ENCODE peak calls at places on chromosomes 13 and 19, in six cellular contexts. R, S, G, H, Z and A are unnamed samples. For H3K4me1, the result is how much of the 10 kb centered on the place peaks cover.

GRCh38 chr19:46787331-46788100 is 878 bp downstream of the SLC1A5 start:
- DNase-seq in S (peak), Z (peak), H (peak), R (peak), G (no peak), A (no peak)

GRCh38 chr13:104641309-104641708 is 1575.1 kb upstream of the SLC10A2 start:
- DNase-seq in G (no peak), S (no peak), R (no peak), Z (no peak), H (no peak), A (no peak)

GRCh38 chr19:36719687-36720556 is 32.5 kb downstream of the ZNF567 start:
- DNase-seq in H (no peak), Z (no peak), R (no peak), S (peak), G (no peak), A (no peak)

GRCh38 chr19:17755977-17756670 is 4.8 kb downstream of the FCHO1 start:
- DNase-seq in R (no peak), S (no peak), G (no peak), Z (no peak), H (no peak), A (no peak)

GRCh38 chr19:17220207-17220758 is 5.1 kb downstream of the USE1 start:
- DNase-seq in G (no peak), S (peak), Z (no peak), H (peak), R (no peak), A (no peak)

GRCh38 chr13:27035892-27036235 is 135.7 kb downstream of the USP12 start:
- DNase-seq in G (peak), Z (no peak), H (no peak), S (no peak), R (no peak), A (peak)

GRCh38 chr13:43058318-43058674 is 34.9 kb downstream of the DNAJC15 start:
- DNase-seq in G (no peak), R (no peak), H (no peak), Z (no peak), S (peak), A (no peak)

GRCh38 chr19:48741222-48741999 is 1.0 kb upstream of the RASIP1 start:
- DNase-seq in G (no peak), R (no peak), H (no peak), Z (no peak), S (peak), A (no peak)

GRCh38 chr13:56864451-56864850 is 276.3 kb upstream of the PRR20A start:
- DNase-seq in Z (no peak), S (no peak), H (no peak), R (no peak), G (no peak), A (no peak)

GRCh38 chr13:97460004-97460756 is 26.2 kb downstream of the RAP2A start:
- DNase-seq in H (no peak), Z (no peak), G (no peak), S (peak), R (no peak), A (no peak)

GRCh38 chr19:17872251-17873001 is 681 bp downstream of the SLC5A5 start:
- DNase-seq in H (no peak), G (no peak), Z (no peak), R (no peak), S (no peak), A (no peak)

GRCh38 chr19:51687791-51688664 is 5.1 kb upstream of the SPACA6 start:
- DNase-seq in Z (no peak), S (peak), H (peak), R (peak), G (no peak), A (no peak)

GRCh38 chr13:41645313-41645712 is 188.0 kb downstream of the RGCC start:
- DNase-seq in S (peak), H (no peak), Z (no peak), R (no peak), G (no peak), A (no peak)

GRCh38 chr13:31234729-31235128 is 35.0 kb downstream of the B3GLCT start:
- DNase-seq in H (no peak), G (no peak), R (no peak), S (peak), Z (no peak), A (no peak)

GRCh38 chr13:26476111-26476743 is 81.3 kb upstream of the WASF3 start:
- DNase-seq in S (peak), Z (no peak), G (no peak), H (peak), R (no peak), A (no peak)

GRCh38 chr13:71169125-71169524 is 697.9 kb downstream of the DACH1 start:
- DNase-seq in Z (no peak), R (no peak), H (no peak), S (no peak), G (no peak), A (no peak)

GRCh38 chr19:17998827-17999150 is 9.2 kb upstream of the ARRDC2 start:
- DNase-seq in H (no peak), R (no peak), Z (no peak), S (no peak), G (no peak), A (no peak)

GRCh38 chr19:30255783-30256509 is 116.2 kb upstream of the ZNF536 start:
- DNase-seq in H (no peak), S (no peak), R (no peak), Z (no peak), G (no peak), A (no peak)

GRCh38 chr19:17721821-17722220 is 2.5 kb downstream of the MAP1S start:
- DNase-seq in G (no peak), S (peak), R (peak), Z (no peak), H (no peak), A (no peak)

GRCh38 chr13:30998548-30999140 is 66.2 kb downstream of the TEX26 start:
- DNase-seq in G (no peak), R (no peak), S (peak), H (no peak), Z (peak), A (no peak)

GRCh38 chr13:76210262-76210661 is 574.1 kb downstream of the LMO7 start:
- DNase-seq in H (no peak), G (no peak), R (peak), Z (no peak), S (no peak), A (no peak)

GRCh38 chr13:44768233-44768632 is 192.1 kb upstream of the TSC22D1 start:
- DNase-seq in G (no peak), R (no peak), S (no peak), H (no peak), Z (no peak), A (no peak)

GRCh38 chr13:102128216-102128800 is 273.5 kb downstream of the FGF14 start:
- DNase-seq in R (no peak), H (no peak), G (no peak), S (peak), Z (no peak), A (no peak)

GRCh38 chr13:98829541-98829940 is 77.1 kb upstream of the SLC15A1 start:
- DNase-seq in H (no peak), R (no peak), G (no peak), Z (no peak), S (no peak), A (no peak)

GRCh38 chr13:43848250-43848649 is 31.3 kb downstream of the CCDC122 start:
- DNase-seq in R (no peak), Z (no peak), H (no peak), G (no peak), S (peak), A (no peak)

GRCh38 chr19:45508931-45509691 is 1.8 kb downstream of the VASP start:
- DNase-seq in S (peak), G (no peak), H (peak), R (peak), Z (peak), A (no peak)

GRCh38 chr13:41494202-41494601 is 36.9 kb downstream of the RGCC start:
- DNase-seq in R (no peak), G (no peak), S (no peak), Z (peak), H (peak), A (no peak)

GRCh38 chr13:30224732-30225131 is 82.6 kb downstream of the KATNAL1 start:
- DNase-seq in S (peak), G (no peak), Z (no peak), H (no peak), R (no peak), A (no peak)

GRCh38 chr13:68535329-68535728 is 1305.2 kb upstream of the PCDH9 start:
- DNase-seq in Z (no peak), S (no peak), R (no peak), H (no peak), G (no peak), A (no peak)

GRCh38 chr13:24148414-24149305 is 11.9 kb upstream of the SPATA13 start:
- DNase-seq in S (peak), H (no peak), R (peak), G (no peak), Z (no peak), A (no peak)

GRCh38 chr13:32153056-32153455 is 121.5 kb downstream of the FRY start:
- DNase-seq in S (peak), R (no peak), G (no peak), H (no peak), Z (no peak), A (no peak)

GRCh38 chr19:4984448-4984990 is 15.6 kb downstream of the KDM4B start:
- DNase-seq in Z (no peak), G (no peak), R (no peak), H (peak), S (no peak), A (no peak)
- H3K4me1 ChIP-seq in Z (half or more), G (half or more), R (under half), H (under half), S (under half), A (half or more)

DNA sequence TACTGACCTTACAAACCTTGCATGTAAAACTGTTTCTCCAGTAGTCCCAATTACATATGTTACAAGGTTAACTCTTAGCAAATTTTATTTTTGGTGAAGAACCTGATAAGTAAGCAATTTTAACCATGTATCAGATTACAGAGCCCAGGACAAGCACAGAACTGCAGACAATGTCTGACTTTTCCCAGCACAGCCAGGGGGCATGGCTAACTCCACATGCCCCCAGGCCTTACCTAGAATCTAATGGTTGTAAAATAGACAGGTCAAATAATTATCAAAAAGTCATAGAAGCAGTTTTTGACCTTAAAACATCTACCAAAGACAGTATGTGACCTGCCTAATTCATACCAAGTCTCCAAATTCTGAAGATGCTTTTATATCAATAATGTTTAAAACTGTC is 364.1 kb downstream of the FOXO1 start:
- DNase-seq in H (no peak), Z (no peak), S (no peak), G (no peak), R (no peak), A (no peak)
- H3K27ac ChIP-seq in H (no peak), Z (no peak), S (no peak), G (no peak), R (no peak), A (no peak)

DNA sequence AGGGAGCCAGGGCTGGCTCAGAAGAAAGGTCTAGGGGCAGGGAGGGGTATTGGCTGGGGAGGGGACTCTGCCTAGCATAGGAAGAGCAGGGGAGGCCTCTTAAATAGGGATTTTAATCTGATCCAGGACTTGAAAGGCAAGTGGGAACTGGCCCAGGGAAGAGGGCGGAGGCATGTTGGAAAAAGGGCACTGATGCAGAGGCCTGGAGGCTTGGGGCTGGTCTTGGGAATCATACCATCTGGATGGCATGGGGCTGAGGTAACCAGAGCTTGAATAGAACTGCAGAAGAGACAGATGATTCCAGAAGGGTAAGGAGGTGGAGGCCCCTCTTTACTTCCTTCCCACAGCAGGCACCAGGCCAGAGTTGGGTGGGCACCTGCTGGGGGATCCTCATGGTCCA is 29.1 kb downstream of the CERS4 start:
- DNase-seq in H (no peak), Z (no peak), G (no peak), R (no peak), S (no peak), A (no peak)
- H3K4me1 ChIP-seq in H (under half), Z (under half), G (under half), R (under half), S (under half), A (under half)

GRCh38 chr13:113882266-113882627 is 18.4 kb upstream of the GAS6 start:
- DNase-seq in S (no peak), R (no peak), Z (peak), G (peak), H (peak), A (peak)

GRCh38 chr13:113879506-113880360 is 15.9 kb upstream of the GAS6 start:
- DNase-seq in G (no peak), Z (peak), S (no peak), H (no peak), R (no peak), A (peak)

GRCh38 chr13:113881614-113882265 is 17.9 kb upstream of the GAS6 start:
- DNase-seq in S (no peak), Z (peak), G (peak), R (no peak), H (peak), A (peak)

GRCh38 chr13:113882716-113883115 is 18.8 kb upstream of the GAS6 start:
- DNase-seq in Z (peak), H (peak), S (no peak), G (peak), R (no peak), A (peak)

DNA sequence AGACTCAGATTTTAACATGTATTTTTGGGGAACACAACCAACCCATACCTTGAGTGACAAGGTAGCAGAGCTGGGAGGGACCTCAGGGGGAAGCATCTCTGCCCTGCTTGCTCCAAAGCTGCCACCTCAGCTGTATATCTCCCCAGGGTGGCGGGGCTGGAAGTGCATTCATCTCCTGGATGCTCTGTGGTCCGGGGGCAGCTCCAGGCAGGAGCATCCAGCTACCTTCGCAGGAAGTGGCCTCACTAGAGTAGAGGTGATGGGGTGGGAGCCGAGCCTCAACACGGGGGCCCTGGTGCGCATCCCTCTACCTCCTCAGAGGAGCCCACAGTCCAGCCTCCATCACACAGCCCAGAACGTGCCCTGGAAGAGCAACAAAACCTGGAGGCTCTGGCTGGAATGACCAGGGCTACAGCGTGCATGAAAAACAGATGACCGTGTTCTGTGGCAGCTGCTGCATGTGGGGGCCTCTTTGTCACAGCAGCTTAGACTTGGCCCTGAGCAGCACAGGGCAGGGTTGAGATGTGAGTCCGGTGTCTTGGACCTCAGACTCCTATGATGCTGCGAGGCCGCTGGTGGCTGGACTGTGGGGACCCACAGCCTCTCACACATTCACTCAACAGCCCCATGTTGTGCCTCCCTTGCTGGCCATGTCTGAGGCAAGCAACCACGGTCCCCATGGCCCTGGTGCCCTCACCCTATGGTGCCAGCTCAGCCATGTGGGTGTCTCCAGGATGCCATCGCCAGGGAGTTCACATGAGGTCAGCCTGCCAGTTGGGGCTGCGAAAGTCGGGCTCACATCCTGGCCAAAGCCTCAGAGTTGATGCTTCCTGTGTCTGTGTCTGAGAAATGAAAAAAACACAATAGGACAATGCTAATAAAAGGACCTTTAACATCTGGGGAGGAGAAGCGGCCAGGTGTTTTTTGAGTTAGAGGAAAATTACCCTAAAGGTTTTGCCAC is 17.1 kb upstream of the GAS6 start:
- DNase-seq in H (peak), R (no peak), G (peak), Z (peak), S (no peak), A (peak)
- H3K27ac ChIP-seq in H (peak), R (peak), G (peak), Z (peak), S (no peak), A (peak)

GRCh38 chr19:3056454-3057016 is 5.8 kb downstream of the TLE5 start:
- DNase-seq in Z (no peak), H (no peak), G (no peak), S (no peak), R (no peak), A (no peak)

GRCh38 chr19:3058821-3059314 is 3.4 kb downstream of the TLE5 start:
- DNase-seq in S (no peak), Z (no peak), H (no peak), R (no peak), G (no peak), A (no peak)

GRCh38 chr19:3059653-3060052 is 2.6 kb downstream of the TLE5 start:
- DNase-seq in S (no peak), Z (no peak), R (no peak), H (no peak), G (no peak), A (no peak)

GRCh38 chr19:3057275-3057714 is 5.0 kb downstream of the TLE5 start:
- DNase-seq in Z (no peak), S (peak), H (peak), R (peak), G (peak), A (no peak)

DNA sequence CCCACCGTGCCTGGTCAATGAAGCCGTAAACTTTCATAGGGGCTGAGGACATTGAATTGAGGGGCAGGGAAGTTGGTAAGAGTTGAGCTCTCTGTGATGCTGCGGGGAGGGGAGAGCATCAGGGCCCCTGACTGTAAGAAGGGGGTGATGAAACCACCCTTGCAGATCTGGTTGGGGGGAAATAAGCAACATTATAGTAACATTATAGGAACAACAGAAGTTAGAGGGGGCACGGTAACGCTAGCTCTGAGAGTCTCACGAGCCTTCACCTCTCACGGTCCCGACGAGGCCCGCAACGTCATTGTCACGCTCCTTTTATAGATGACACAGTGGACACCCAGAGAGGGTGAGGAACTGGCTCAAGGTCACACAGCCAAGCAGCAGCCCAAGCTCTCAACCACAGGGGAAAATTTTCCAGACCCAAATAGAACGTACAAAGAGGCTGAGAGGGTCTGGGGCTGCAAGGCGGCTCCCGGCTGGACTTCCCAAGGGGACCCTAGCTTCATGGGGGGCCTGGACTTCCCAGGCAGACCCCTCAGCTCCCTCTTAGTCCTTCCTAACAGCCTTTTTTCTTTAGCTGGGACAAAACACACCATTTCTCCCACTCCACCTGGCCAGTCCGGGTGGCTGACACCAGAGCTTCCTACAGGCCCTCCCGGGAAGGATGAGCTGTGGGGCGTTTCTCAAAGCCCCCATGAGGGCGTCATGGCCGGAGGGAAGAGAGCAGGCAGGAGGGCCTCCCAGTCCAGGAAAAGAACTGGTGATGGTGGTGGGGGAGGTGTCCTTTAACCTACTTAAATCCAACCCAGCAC is 4.1 kb downstream of the TLE5 start:
- DNase-seq in Z (no peak), G (no peak), S (no peak), R (no peak), H (no peak), A (no peak)
- H3K4me1 ChIP-seq in Z (half or more), G (half or more), S (under half), R (under half), H (under half), A (half or more)

GRCh38 chr19:41531438-41532311 is 44.3 kb upstream of the CEACAM21 start:
- DNase-seq in G (peak), Z (peak), R (peak), H (peak), S (peak), A (no peak)
- H3K27ac ChIP-seq in G (peak), Z (peak), R (peak), H (no peak), S (peak), A (peak)

GRCh38 chr13:80928241-80928640 is 587.3 kb upstream of the SPRY2 start:
- DNase-seq in S (no peak), H (no peak), Z (no peak), R (no peak), G (no peak), A (no peak)

GRCh38 chr13:80931118-80931517 is 590.2 kb upstream of the SPRY2 start:
- DNase-seq in R (no peak), H (no peak), G (no peak), S (no peak), Z (no peak), A (no peak)

DNA sequence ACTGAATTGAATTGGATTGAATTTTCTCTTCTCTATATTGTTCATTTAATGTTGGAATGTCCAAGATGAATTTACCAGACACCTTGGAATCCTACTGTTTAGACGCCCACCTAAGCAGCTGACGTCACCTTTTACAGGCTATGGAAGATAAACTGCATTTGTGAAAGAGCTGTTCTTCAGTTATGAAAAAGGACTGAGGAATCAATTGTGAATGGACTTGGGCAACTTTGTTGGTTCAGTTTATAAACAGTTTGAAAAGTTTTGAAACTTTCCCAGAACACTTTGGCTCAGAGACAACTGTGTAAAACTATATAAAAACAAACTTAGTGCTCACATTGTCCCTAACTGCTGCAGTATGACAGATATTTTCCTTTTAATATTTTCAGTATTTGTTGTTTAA is 590.8 kb upstream of the SPRY2 start:
- DNase-seq in H (no peak), G (no peak), R (no peak), S (no peak), Z (no peak), A (no peak)
- H3K4me1 ChIP-seq in H (under half), G (under half), R (under half), S (under half), Z (under half), A (under half)

GRCh38 chr13:33721719-33722118 is 96.2 kb upstream of the RFC3 start:
- DNase-seq in S (peak), Z (no peak), R (no peak), G (no peak), H (no peak), A (no peak)
- H3K27ac ChIP-seq in S (peak), Z (peak), R (peak), G (peak), H (no peak), A (peak)